ENCODE peak calls at places on chromosomes 4 and X, in six cellular contexts. I is mammary epithelial cell, E is IMR-90, F is MM.1S, J is SK-N-SH, S is astrocyte. M is an unnamed sample.

GRCh38 chr4:38563703-38564490 is 100.1 kb upstream of the KLF3 start:
- DNase-seq in I (no peak), E (peak; percentile 33), F (no peak), J (no peak), S (peak; percentile 13), M (no peak)

GRCh38 chr4:37891221-37892159 is 606 bp downstream of the TBC1D1 start:
- DNase-seq in I (peak; percentile 5), E (peak; percentile 4), F (peak; percentile 84), J (peak; percentile 69), S (no peak), M (peak; percentile 44)

GRCh38 chr4:156885374-156885773 is 86.2 kb downstream of the PDGFC start:
- DNase-seq in I (no peak), E (no peak), F (no peak), J (no peak), S (no peak), M (no peak)

GRCh38 chr4:4990857-4991540 is 28.3 kb downstream of the CYTL1 start:
- DNase-seq in I (peak; percentile 23), E (peak; percentile 62), F (no peak), J (peak; percentile 56), S (peak; percentile 75), M (peak; percentile 5)

GRCh38 chrX:138008280-138008679 is 442.4 kb downstream of the ZIC3 start:
- DNase-seq in I (no peak), E (no peak), F (no peak), J (no peak), S (no peak), M (no peak)

GRCh38 chr4:11424896-11425295 is 3.8 kb downstream of the HS3ST1 start:
- DNase-seq in I (no peak), E (no peak), F (no peak), J (no peak), S (no peak), M (no peak)

GRCh38 chrX:130165181-130165702 is 399 bp downstream of the AIFM1 start:
- DNase-seq in I (no peak), E (no peak), F (no peak), J (peak; percentile 36), S (no peak), M (peak; percentile 51)

GRCh38 chr4:77652237-77652897 is 46.7 kb downstream of the CXCL13 start:
- DNase-seq in I (no peak), E (no peak), F (no peak), J (no peak), S (no peak), M (no peak)

GRCh38 chrX:68832101-68832416 is 3.2 kb downstream of the EFNB1 start:
- DNase-seq in I (peak; percentile 58), E (peak; percentile 83), F (no peak), J (peak; percentile 58), S (peak; percentile 73), M (peak; percentile 62)

GRCh38 chr4:107736924-107737448 is 17.0 kb upstream of the PAPSS1 start:
- DNase-seq in I (no peak), E (peak; percentile 57), F (peak; percentile 37), J (peak; percentile 45), S (no peak), M (peak; percentile 30)

GRCh38 chr4:15007201-15007600 is 4.9 kb downstream of the CPEB2 start:
- DNase-seq in I (no peak), E (no peak), F (no peak), J (peak; percentile 6), S (no peak), M (no peak)

GRCh38 chrX:40960041-40960440 is 125.2 kb upstream of the USP9X start:
- DNase-seq in I (no peak), E (peak; percentile 34), F (no peak), J (no peak), S (no peak), M (no peak)

GRCh38 chrX:40778861-40779575 is 43.7 kb upstream of the MED14 start:
- DNase-seq in I (peak; percentile 69), E (peak; percentile 72), F (no peak), J (no peak), S (peak; percentile 72), M (no peak)

GRCh38 chr4:26075588-26075987 is 161.6 kb downstream of the SMIM20 start:
- DNase-seq in I (peak; percentile 36), E (no peak), F (no peak), J (no peak), S (peak; percentile 20), M (no peak)

GRCh38 chr4:26076896-26077295 is 162.9 kb downstream of the SMIM20 start:
- DNase-seq in I (no peak), E (peak; percentile 73), F (no peak), J (no peak), S (no peak), M (no peak)

GRCh38 chr4:26074672-26075071 is 160.7 kb downstream of the SMIM20 start:
- DNase-seq in I (no peak), E (no peak), F (no peak), J (no peak), S (no peak), M (no peak)

GRCh38 chr4:26077840-26078239 is 163.8 kb downstream of the SMIM20 start:
- DNase-seq in I (no peak), E (no peak), F (no peak), J (no peak), S (no peak), M (no peak)

DNA sequence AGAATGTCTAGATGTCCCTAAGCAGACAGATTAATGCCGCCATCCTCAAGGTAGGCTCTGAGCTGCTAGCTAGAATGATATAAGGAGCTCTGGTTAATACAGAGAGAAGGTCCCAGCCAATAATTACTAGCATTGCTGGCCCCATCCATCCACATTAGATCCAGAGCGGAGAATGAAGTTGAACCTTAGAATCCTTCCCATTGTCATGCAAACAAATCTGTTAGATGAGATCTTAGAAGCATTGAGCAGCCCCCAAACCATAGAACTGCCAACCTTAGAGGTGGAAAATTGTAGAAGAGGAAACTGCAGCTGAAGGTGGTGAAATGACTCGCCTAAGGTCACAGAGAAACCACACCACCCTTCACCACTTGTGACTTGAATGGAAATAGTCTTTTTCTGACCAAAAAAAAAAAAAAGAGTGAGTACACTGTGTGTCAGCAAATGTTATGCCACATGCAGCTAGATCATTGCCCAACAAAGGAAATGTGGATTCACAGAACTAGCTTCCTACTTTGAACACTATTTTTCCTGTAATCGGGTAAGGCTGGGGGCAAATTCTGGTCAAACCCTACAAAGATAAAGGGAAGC is 162.1 kb downstream of the SMIM20 start:
- DNase-seq in I (peak; percentile 62), E (peak; percentile 81), F (no peak), J (no peak), S (peak; percentile 33), M (no peak)
- H3K27ac ChIP-seq in I (no peak overlapping the region), E (no peak overlapping the region), F (no peak overlapping the region), J (no peak overlapping the region), S (no peak overlapping the region), M (no peak overlapping the region)

DNA sequence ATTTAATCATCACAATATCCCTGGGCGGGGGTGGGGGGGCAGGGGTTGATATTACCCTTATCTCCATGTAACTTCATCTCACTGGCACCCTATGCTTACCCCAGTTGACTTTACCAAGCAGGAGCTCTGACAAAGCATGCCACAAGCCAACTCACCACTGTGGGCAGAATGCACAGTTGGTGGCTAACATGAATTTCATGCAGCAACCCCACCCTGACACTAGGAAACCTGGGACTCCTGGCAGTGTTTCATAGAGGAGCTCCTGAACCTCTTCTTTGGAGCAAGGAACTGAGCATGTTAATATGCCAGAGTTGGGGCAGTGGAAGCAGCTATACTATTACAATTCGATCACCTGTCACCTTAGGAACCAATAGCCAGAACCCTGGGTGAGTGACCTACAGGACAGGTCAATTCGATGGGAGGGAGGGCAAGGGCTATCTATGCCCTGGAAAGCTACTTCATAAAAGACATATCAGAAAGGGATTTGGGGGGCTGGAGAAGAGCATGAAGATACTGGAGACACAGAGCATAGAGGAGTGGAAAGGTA is 97.2 kb upstream of the ACSL4 start:
- DNase-seq in I (no peak), E (no peak), F (no peak), J (no peak), S (no peak), M (no peak)
- H3K36me3 ChIP-seq in I (no peaks in the 10 kb centered on the region), E (no peaks in the 10 kb centered on the region), F (no peaks in the 10 kb centered on the region), J (no peaks in the 10 kb centered on the region), S (no peaks in the 10 kb centered on the region), M (no peaks in the 10 kb centered on the region)

GRCh38 chr4:20577702-20578101 is 122.6 kb upstream of the PACRGL start:
- DNase-seq in I (no peak), E (no peak), F (no peak), J (no peak), S (no peak), M (no peak)

DNA sequence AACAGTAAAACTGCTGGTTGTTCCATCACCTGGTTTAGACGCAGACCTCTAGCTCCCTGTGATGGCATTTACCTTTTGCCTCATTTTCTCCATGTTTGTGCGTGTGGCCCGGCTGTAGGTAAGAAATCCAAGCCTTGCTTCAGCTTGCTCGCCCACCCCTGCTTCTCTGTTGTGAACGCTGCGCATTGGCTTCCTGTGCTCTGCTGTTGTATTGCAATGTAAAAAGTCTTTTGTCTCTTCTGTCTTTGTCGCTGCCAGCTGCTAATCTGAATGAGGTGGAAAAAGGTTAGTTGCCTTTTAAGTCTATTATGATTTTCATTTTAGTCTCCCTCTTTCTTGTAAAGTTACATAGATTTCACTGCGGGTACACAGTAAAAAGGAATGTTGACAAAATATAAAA is 127.3 kb upstream of the PACRGL start:
- DNase-seq in I (no peak), E (no peak), F (no peak), J (no peak), S (no peak), M (no peak)
- H3K4me1 ChIP-seq in I (no peaks in the 10 kb centered on the region), E (no peaks in the 10 kb centered on the region), F (no peaks in the 10 kb centered on the region), J (no peaks in the 10 kb centered on the region), S (no peaks in the 10 kb centered on the region), M (no peaks in the 10 kb centered on the region)

DNA sequence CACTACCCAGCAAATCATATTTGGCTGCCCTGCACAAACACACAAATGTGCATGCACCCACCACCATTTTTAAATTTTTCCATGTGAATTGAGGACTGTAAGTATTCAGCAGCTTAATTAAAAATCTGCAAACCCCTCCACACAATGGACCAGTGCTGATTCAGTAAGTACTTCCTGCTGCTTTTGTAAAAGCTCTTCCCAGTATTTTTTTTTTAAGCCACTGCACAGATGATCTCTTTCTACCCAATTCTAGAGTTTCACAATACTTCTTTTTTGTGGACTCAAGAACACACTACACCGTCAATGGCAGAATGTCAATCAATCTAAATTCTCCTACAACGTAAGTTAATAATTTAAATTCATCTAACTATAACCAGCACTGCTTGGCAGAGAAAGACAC is 26.5 kb downstream of the SH3RF1 start:
- DNase-seq in I (no peak), E (no peak), F (no peak), J (no peak), S (no peak), M (no peak)
- H3K27ac ChIP-seq in I (peak overlapping the region; percentile 56), E (no peak overlapping the region), F (no peak overlapping the region), J (no peak overlapping the region), S (peak overlapping the region; percentile 44), M (no peak overlapping the region)

GRCh38 chr4:80024335-80024734 is 48.7 kb downstream of the ANTXR2 start:
- DNase-seq in I (no peak), E (no peak), F (no peak), J (no peak), S (no peak), M (no peak)
- H3K36me3 ChIP-seq in I (peaks cover 28% of the 10 kb centered on the region), E (peaks cover 16% of the 10 kb centered on the region), F (no peaks in the 10 kb centered on the region), J (peaks cover 90% of the 10 kb centered on the region), S (peaks cover 42% of the 10 kb centered on the region), M (no peaks in the 10 kb centered on the region)

M was measured in small intestine.